ENCODE peak calls at places on chromosomes 6 and 20, in four cellular contexts. K is GM12878, F is H1, O is HepG2. X is an unnamed sample.

GRCh38 chr6:100347901-100348550 is 116.7 kb downstream of the SIM1 start:
- DNase-seq in K (no peak), F (no peak), O (no peak), X (no peak)

GRCh38 chr6:6646859-6647258 is 58.3 kb downstream of the LY86 start:
- DNase-seq in K (no peak), F (no peak), O (no peak), X (no peak)

GRCh38 chr6:129280719-129281118 is 397.8 kb downstream of the LAMA2 start:
- DNase-seq in K (no peak), F (no peak), O (no peak), X (no peak)

GRCh38 chr20:54123587-54124180 is 50.1 kb downstream of the CYP24A1 start:
- DNase-seq in K (no peak), F (peak; percentile 79), O (peak; percentile 100), X (no peak)

GRCh38 chr20:10077081-10077471 is 42.3 kb downstream of the ANKEF1 start:
- DNase-seq in K (no peak), F (no peak), O (no peak), X (peak; percentile 16)

GRCh38 chr20:59004763-59005522 is 2.1 kb downstream of the CTSZ start:
- DNase-seq in K (peak; percentile 94), F (no peak), O (peak; percentile 71), X (no peak)

GRCh38 chr20:62354031-62354808 is 12.9 kb downstream of the LAMA5 start:
- DNase-seq in K (no peak), F (no peak), O (no peak), X (no peak)

GRCh38 chr6:168247456-168248147 is 72.0 kb downstream of the DACT2 start:
- DNase-seq in K (no peak), F (no peak), O (peak; percentile 40), X (peak; percentile 76)

GRCh38 chr6:129619579-129620233 is 90.3 kb downstream of the ARHGAP18 start:
- DNase-seq in K (no peak), F (no peak), O (no peak), X (no peak)

GRCh38 chr20:56589633-56590032 is 39.5 kb upstream of the TFAP2C start:
- DNase-seq in K (no peak), F (no peak), O (no peak), X (no peak)

GRCh38 chr6:87184762-87185250 is 29.4 kb downstream of the ZNF292 start:
- DNase-seq in K (no peak), F (no peak), O (peak; percentile 10), X (no peak)

GRCh38 chr6:2476376-2476775 is 231.0 kb upstream of the GMDS start:
- DNase-seq in K (no peak), F (no peak), O (no peak), X (no peak)

GRCh38 chr20:53399592-53400335 is 193.9 kb downstream of the ZNF217 start:
- DNase-seq in K (no peak), F (no peak), O (no peak), X (no peak)

DNA sequence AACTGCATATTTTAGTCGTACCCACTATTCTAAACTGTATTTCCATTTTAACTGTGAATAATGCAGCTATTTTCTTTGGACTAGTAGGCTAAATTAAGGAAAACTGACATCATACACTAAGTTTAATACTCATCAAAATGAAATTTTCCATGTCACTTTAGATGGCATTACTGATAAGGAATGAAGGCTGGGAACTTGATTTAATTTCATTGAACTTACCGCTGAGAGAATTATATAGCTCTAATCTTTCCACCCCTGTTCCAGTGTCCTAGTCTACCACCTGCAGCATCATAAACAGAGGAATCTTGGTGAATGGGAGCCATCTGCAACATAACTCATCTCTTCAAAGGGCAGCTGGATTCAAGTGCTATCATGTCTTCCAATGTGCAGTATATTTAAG is 1395.3 kb downstream of the EPHA7 start:
- DNase-seq in K (no peak), F (no peak), O (no peak), X (no peak)
- TF ChIP-seq SP1 in K (no peak), F (no peak), O (no peak), X (no peak)

GRCh38 chr6:140731741-140732140 is 1357.3 kb upstream of the CITED2 start:
- DNase-seq in K (no peak), F (no peak), O (no peak), X (no peak)

GRCh38 chr6:140736227-140736626 is 1361.8 kb upstream of the CITED2 start:
- DNase-seq in K (no peak), F (no peak), O (no peak), X (no peak)
- TF ChIP-seq SUZ12 in K (no peak), F (no peak), O (no peak), X (no peak)

GRCh38 chr6:12941422-12941821 is 224.9 kb downstream of the PHACTR1 start:
- DNase-seq in K (no peak), F (no peak), O (no peak), X (no peak)
- TF ChIP-seq SP1 in K (no peak), F (no peak), O (no peak), X (no peak)

DNA sequence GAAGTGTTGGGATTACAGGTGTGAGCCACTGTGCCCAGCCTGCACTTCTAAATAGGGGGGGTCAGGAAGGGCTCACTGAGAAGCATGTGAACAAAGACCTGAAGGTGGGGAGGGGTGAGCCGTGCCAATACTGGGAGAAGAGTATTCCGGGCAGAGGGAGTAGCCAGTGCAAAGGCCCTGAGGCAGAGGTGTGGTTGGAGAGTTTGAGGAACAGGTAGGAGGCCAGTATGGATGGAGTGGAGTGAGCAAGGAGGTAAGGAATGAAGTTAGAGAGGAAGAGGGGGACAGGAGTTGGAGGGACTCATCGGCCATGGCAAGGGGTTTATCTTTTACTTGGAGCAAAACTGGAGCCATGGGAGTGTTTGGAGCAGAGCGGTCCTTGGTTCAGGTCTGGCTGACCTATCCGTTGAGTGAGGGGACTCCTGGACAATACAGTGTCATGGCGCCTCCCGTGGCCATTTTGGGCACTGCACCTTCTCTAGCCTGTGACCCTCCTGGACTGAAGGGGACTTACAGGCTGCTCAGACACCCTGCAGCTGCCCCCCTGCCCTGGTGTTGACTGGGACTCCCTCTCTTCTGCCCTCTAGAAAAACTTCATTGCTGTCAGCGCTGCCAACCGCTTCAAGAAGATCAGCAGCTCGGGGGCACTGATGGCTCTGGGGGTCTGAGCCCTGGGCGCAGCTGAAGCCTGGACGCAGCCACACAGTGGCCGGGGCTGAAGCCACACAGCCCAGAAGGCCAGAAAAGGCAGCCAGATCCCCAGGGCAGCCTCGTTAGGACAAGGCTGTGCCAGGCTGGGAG is 12.1 kb downstream of the FOXS1 start:
- DNase-seq in K (no peak), F (peak; percentile 83), O (peak; percentile 74), X (peak; percentile 79)
- TF ChIP-seq SUZ12 in K (no peak), F (no peak), O (no peak), X (no peak)

GRCh38 chr6:84526631-84527030 is 237.8 kb downstream of the TBX18 start:
- DNase-seq in K (no peak), F (no peak), O (no peak), X (no peak)

GRCh38 chr6:84521419-84522001 is 242.9 kb downstream of the TBX18 start:
- DNase-seq in K (no peak), F (no peak), O (no peak), X (no peak)

GRCh38 chr6:84524636-84525035 is 239.8 kb downstream of the TBX18 start:
- DNase-seq in K (no peak), F (no peak), O (no peak), X (no peak)

GRCh38 chr6:84525907-84526306 is 238.5 kb downstream of the TBX18 start:
- DNase-seq in K (no peak), F (no peak), O (no peak), X (no peak)

DNA sequence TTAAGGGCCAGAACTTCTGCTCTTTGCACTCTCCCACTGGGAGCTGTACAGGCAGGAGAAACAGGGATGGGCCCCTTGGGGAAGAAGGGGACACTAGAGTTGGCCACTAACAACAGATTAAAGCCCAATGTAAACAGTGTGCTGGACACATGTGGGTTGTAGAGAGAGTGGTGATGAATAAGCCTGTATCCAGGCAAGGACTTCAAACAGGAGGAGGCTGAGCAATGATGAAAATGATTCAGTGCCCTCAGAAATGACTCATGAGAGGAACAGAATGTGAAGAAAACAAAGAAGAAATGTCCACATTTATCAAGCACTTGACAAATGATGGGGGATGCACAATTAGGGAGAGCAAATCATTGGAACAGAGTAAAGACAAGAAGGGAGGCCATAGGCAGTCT is 242.3 kb downstream of the TBX18 start:
- DNase-seq in K (no peak), F (no peak), O (no peak), X (no peak)
- TF ChIP-seq SP1 in K (no peak), F (no peak), O (no peak), X (no peak)